ENCODE peak calls at places on chromosomes 11 and 22, in ten cellular contexts. One of them, this sample, is unnamed.

GRCh38 chr22:17315310-17315709 is 54.0 kb upstream of the CECR2 start:
- DNase-seq in psoas muscle: no peak
- DNase-seq in HL-60: no peak
- DNase-seq in nephron progenitor cell: no peak
- DNase-seq in HFFc6: no peak
- DNase-seq in cardiac fibroblast: no peak
- DNase-seq in ovary: no peak
- DNase-seq in RWPE2: no peak
- DNase-seq in tibial artery: no peak
- DNase-seq in fibroblast of lung: no peak
- DNase-seq in this sample: no peak

GRCh38 chr11:66886671-66887221 is 29.9 kb downstream of the LRFN4 start:
- DNase-seq in psoas muscle: peak
- DNase-seq in fibroblast of lung: no peak
- DNase-seq in HL-60: no peak
- DNase-seq in RWPE2: peak
- DNase-seq in HFFc6: no peak
- DNase-seq in tibial artery: no peak
- DNase-seq in nephron progenitor cell: no peak
- DNase-seq in ovary: peak
- DNase-seq in cardiac fibroblast: peak
- DNase-seq in this sample: no peak

GRCh38 chr11:120511804-120512726 is 517 bp downstream of the GRIK4 start:
- DNase-seq in cardiac fibroblast: no peak
- DNase-seq in HL-60: no peak
- DNase-seq in nephron progenitor cell: peak
- DNase-seq in tibial artery: no peak
- DNase-seq in fibroblast of lung: no peak
- DNase-seq in ovary: peak
- DNase-seq in HFFc6: no peak
- DNase-seq in RWPE2: no peak
- DNase-seq in psoas muscle: no peak
- DNase-seq in this sample: no peak

GRCh38 chr11:35986958-35987357 is 43.1 kb downstream of the LDLRAD3 start:
- DNase-seq in HFFc6: no peak
- DNase-seq in fibroblast of lung: no peak
- DNase-seq in tibial artery: no peak
- DNase-seq in ovary: no peak
- DNase-seq in psoas muscle: no peak
- DNase-seq in HL-60: no peak
- DNase-seq in cardiac fibroblast: peak
- DNase-seq in nephron progenitor cell: no peak
- DNase-seq in RWPE2: no peak
- DNase-seq in this sample: no peak

GRCh38 chr22:38782402-38783094 is 11.4 kb downstream of the DNAL4 start:
- DNase-seq in fibroblast of lung: no peak
- DNase-seq in HFFc6: no peak
- DNase-seq in RWPE2: no peak
- DNase-seq in nephron progenitor cell: peak
- DNase-seq in ovary: no peak
- DNase-seq in cardiac fibroblast: peak
- DNase-seq in HL-60: peak
- DNase-seq in tibial artery: no peak
- DNase-seq in psoas muscle: no peak
- DNase-seq in this sample: no peak

GRCh38 chr11:77547863-77548551 is 41.7 kb upstream of the AQP11 start:
- DNase-seq in ovary: no peak
- DNase-seq in RWPE2: no peak
- DNase-seq in tibial artery: peak
- DNase-seq in HFFc6: peak
- DNase-seq in fibroblast of lung: peak
- DNase-seq in HL-60: no peak
- DNase-seq in nephron progenitor cell: peak
- DNase-seq in psoas muscle: no peak
- DNase-seq in cardiac fibroblast: peak
- DNase-seq in this sample: no peak

GRCh38 chr11:15006139-15006759 is 34.1 kb upstream of the CALCA start:
- DNase-seq in fibroblast of lung: peak
- DNase-seq in HL-60: peak
- DNase-seq in HFFc6: peak
- DNase-seq in ovary: no peak
- DNase-seq in cardiac fibroblast: peak
- DNase-seq in nephron progenitor cell: no peak
- DNase-seq in tibial artery: no peak
- DNase-seq in psoas muscle: no peak
- DNase-seq in RWPE2: no peak
- DNase-seq in this sample: no peak

GRCh38 chr11:77454867-77455655 is 18.8 kb downstream of the PAK1 start:
- DNase-seq in nephron progenitor cell: no peak
- DNase-seq in ovary: no peak
- DNase-seq in RWPE2: no peak
- DNase-seq in cardiac fibroblast: no peak
- DNase-seq in tibial artery: no peak
- DNase-seq in psoas muscle: no peak
- DNase-seq in HFFc6: no peak
- DNase-seq in HL-60: no peak
- DNase-seq in fibroblast of lung: no peak
- DNase-seq in this sample: no peak

GRCh38 chr11:44766112-44766971 is 39.6 kb downstream of the TSPAN18 start:
- DNase-seq in fibroblast of lung: peak
- DNase-seq in psoas muscle: peak
- DNase-seq in RWPE2: no peak
- DNase-seq in cardiac fibroblast: peak
- DNase-seq in ovary: peak
- DNase-seq in HL-60: no peak
- DNase-seq in HFFc6: peak
- DNase-seq in tibial artery: peak
- DNase-seq in nephron progenitor cell: no peak
- DNase-seq in this sample: no peak

GRCh38 chr11:131987703-131988102 is 617.3 kb downstream of the NTM start:
- DNase-seq in HFFc6: no peak
- DNase-seq in fibroblast of lung: no peak
- DNase-seq in cardiac fibroblast: no peak
- DNase-seq in psoas muscle: no peak
- DNase-seq in RWPE2: no peak
- DNase-seq in tibial artery: no peak
- DNase-seq in nephron progenitor cell: no peak
- DNase-seq in HL-60: no peak
- DNase-seq in ovary: no peak
- DNase-seq in this sample: no peak

GRCh38 chr11:8041576-8041975 is 39.4 kb upstream of the TUB start:
- DNase-seq in fibroblast of lung: no peak
- DNase-seq in tibial artery: no peak
- DNase-seq in ovary: no peak
- DNase-seq in cardiac fibroblast: no peak
- DNase-seq in RWPE2: no peak
- DNase-seq in psoas muscle: no peak
- DNase-seq in HL-60: no peak
- DNase-seq in nephron progenitor cell: no peak
- DNase-seq in HFFc6: no peak
- DNase-seq in this sample: no peak

GRCh38 chr22:50208939-50209892 is 8.4 kb downstream of the SELENOO start:
- DNase-seq in fibroblast of lung: no peak
- DNase-seq in RWPE2: no peak
- DNase-seq in tibial artery: no peak
- DNase-seq in HL-60: no peak
- DNase-seq in nephron progenitor cell: no peak
- DNase-seq in ovary: peak
- DNase-seq in HFFc6: no peak
- DNase-seq in psoas muscle: no peak
- DNase-seq in cardiac fibroblast: no peak
- DNase-seq in this sample: no peak

GRCh38 chr11:11072067-11072466 is 214.2 kb upstream of the ZBED5 start:
- DNase-seq in HL-60: no peak
- DNase-seq in psoas muscle: no peak
- DNase-seq in nephron progenitor cell: no peak
- DNase-seq in tibial artery: no peak
- DNase-seq in RWPE2: no peak
- DNase-seq in ovary: no peak
- DNase-seq in cardiac fibroblast: no peak
- DNase-seq in fibroblast of lung: no peak
- DNase-seq in HFFc6: no peak
- DNase-seq in this sample: no peak

DNA sequence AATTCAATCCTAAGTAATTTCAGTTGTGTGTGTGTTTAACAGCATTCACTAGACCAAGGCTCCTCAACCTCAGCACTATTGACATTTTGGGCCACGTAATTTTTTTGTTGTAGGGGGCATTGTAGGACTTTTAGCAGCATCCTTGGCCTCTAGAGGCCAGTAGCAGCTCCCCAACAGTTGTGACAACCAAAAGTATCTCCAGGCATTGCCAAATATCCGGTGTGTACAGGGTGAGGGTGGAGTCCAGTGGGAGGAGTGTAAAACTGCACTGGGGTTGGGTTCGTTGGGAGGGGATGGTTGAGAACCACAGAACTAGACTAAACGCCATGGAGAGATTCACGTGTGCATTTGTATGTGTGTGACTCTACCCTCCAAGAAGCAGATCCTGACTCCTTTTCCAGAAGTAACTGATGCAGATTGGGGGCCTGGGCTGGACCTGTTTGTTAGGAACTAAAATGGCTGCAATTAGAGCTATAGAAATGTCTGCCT is 5.9 kb upstream of the PHF21A start:
- DNase-seq in HL-60: peak
- DNase-seq in ovary: no peak
- DNase-seq in tibial artery: peak
- DNase-seq in HFFc6: peak
- DNase-seq in RWPE2: no peak
- DNase-seq in psoas muscle: no peak
- DNase-seq in nephron progenitor cell: no peak
- DNase-seq in fibroblast of lung: peak
- DNase-seq in cardiac fibroblast: peak
- DNase-seq in this sample: peak
- TF ChIP-seq CTCF in HL-60: peak
- TF ChIP-seq CTCF in ovary: no peak
- TF ChIP-seq CTCF in tibial artery: no peak
- TF ChIP-seq CTCF in HFFc6: peak
- TF ChIP-seq CTCF in RWPE2: peak
- TF ChIP-seq CTCF in psoas muscle: no peak
- TF ChIP-seq CTCF in nephron progenitor cell: no peak
- TF ChIP-seq CTCF in fibroblast of lung: peak
- TF ChIP-seq CTCF in cardiac fibroblast: peak
- TF ChIP-seq CTCF in this sample: peak

GRCh38 chr11:1012291-1012690 is 24.2 kb downstream of the MUC6 start:
- DNase-seq in tibial artery: no peak
- DNase-seq in HL-60: no peak
- DNase-seq in fibroblast of lung: no peak
- DNase-seq in ovary: no peak
- DNase-seq in cardiac fibroblast: no peak
- DNase-seq in HFFc6: no peak
- DNase-seq in RWPE2: no peak
- DNase-seq in psoas muscle: no peak
- DNase-seq in nephron progenitor cell: no peak
- DNase-seq in this sample: no peak
- TF ChIP-seq CTCF in tibial artery: no peak
- TF ChIP-seq CTCF in HL-60: no peak
- TF ChIP-seq CTCF in fibroblast of lung: no peak
- TF ChIP-seq CTCF in ovary: no peak
- TF ChIP-seq CTCF in cardiac fibroblast: no peak
- TF ChIP-seq CTCF in HFFc6: no peak
- TF ChIP-seq CTCF in RWPE2: no peak
- TF ChIP-seq CTCF in psoas muscle: no peak
- TF ChIP-seq CTCF in nephron progenitor cell: no peak
- TF ChIP-seq CTCF in this sample: no peak

GRCh38 chr11:95140397-95141030 is 50.9 kb downstream of the ENDOD1 start:
- DNase-seq in HFFc6: no peak
- DNase-seq in nephron progenitor cell: no peak
- DNase-seq in cardiac fibroblast: peak
- DNase-seq in tibial artery: no peak
- DNase-seq in HL-60: no peak
- DNase-seq in psoas muscle: no peak
- DNase-seq in RWPE2: no peak
- DNase-seq in fibroblast of lung: no peak
- DNase-seq in ovary: no peak
- DNase-seq in this sample: no peak

GRCh38 chr11:95135880-95136279 is 46.2 kb downstream of the ENDOD1 start:
- DNase-seq in cardiac fibroblast: no peak
- DNase-seq in ovary: no peak
- DNase-seq in RWPE2: no peak
- DNase-seq in nephron progenitor cell: no peak
- DNase-seq in tibial artery: no peak
- DNase-seq in HL-60: no peak
- DNase-seq in fibroblast of lung: no peak
- DNase-seq in HFFc6: no peak
- DNase-seq in psoas muscle: no peak
- DNase-seq in this sample: no peak

GRCh38 chr11:95137299-95137698 is 47.7 kb downstream of the ENDOD1 start:
- DNase-seq in RWPE2: no peak
- DNase-seq in cardiac fibroblast: no peak
- DNase-seq in fibroblast of lung: no peak
- DNase-seq in ovary: no peak
- DNase-seq in HFFc6: no peak
- DNase-seq in HL-60: no peak
- DNase-seq in nephron progenitor cell: no peak
- DNase-seq in psoas muscle: no peak
- DNase-seq in tibial artery: no peak
- DNase-seq in this sample: no peak

GRCh38 chr11:95135155-95135554 is 45.5 kb downstream of the ENDOD1 start:
- DNase-seq in cardiac fibroblast: no peak
- DNase-seq in HFFc6: no peak
- DNase-seq in tibial artery: no peak
- DNase-seq in nephron progenitor cell: no peak
- DNase-seq in HL-60: no peak
- DNase-seq in ovary: peak
- DNase-seq in fibroblast of lung: no peak
- DNase-seq in psoas muscle: no peak
- DNase-seq in RWPE2: no peak
- DNase-seq in this sample: no peak

GRCh38 chr11:95138448-95138847 is 48.8 kb downstream of the ENDOD1 start:
- DNase-seq in psoas muscle: no peak
- DNase-seq in RWPE2: no peak
- DNase-seq in HFFc6: peak
- DNase-seq in fibroblast of lung: peak
- DNase-seq in cardiac fibroblast: peak
- DNase-seq in ovary: no peak
- DNase-seq in nephron progenitor cell: no peak
- DNase-seq in tibial artery: no peak
- DNase-seq in HL-60: no peak
- DNase-seq in this sample: no peak
- TF ChIP-seq CTCF in psoas muscle: peak
- TF ChIP-seq CTCF in RWPE2: no peak
- TF ChIP-seq CTCF in HFFc6: peak
- TF ChIP-seq CTCF in fibroblast of lung: peak
- TF ChIP-seq CTCF in cardiac fibroblast: peak
- TF ChIP-seq CTCF in ovary: no peak
- TF ChIP-seq CTCF in nephron progenitor cell: no peak
- TF ChIP-seq CTCF in tibial artery: peak
- TF ChIP-seq CTCF in HL-60: no peak
- TF ChIP-seq CTCF in this sample: no peak

DNA sequence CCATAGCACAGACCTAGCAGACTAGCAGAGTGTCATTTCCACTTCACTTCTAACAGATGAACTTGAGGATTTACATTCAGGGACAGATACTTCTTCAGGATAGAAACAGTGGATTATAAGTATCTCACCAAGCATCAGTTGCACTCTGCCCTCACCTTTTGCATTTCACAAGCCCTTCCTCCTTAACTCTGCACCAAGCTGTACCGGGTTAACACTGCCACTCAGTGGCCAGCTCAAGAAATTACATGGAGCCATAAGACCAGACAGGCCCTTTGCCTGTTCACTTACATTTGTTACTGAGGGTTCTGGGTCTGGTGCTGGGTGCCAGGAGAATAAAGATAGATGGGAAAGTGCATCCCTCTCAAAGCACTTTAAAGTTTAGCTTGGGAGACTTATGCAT is 309.8 kb downstream of the SHANK2 start:
- DNase-seq in nephron progenitor cell: peak
- DNase-seq in ovary: no peak
- DNase-seq in cardiac fibroblast: peak
- DNase-seq in HFFc6: no peak
- DNase-seq in HL-60: peak
- DNase-seq in psoas muscle: no peak
- DNase-seq in fibroblast of lung: peak
- DNase-seq in tibial artery: no peak
- DNase-seq in RWPE2: no peak
- DNase-seq in this sample: no peak
- TF ChIP-seq CTCF in nephron progenitor cell: no peak
- TF ChIP-seq CTCF in ovary: no peak
- TF ChIP-seq CTCF in cardiac fibroblast: peak
- TF ChIP-seq CTCF in HFFc6: peak
- TF ChIP-seq CTCF in HL-60: peak
- TF ChIP-seq CTCF in psoas muscle: no peak
- TF ChIP-seq CTCF in fibroblast of lung: peak
- TF ChIP-seq CTCF in tibial artery: no peak
- TF ChIP-seq CTCF in RWPE2: no peak
- TF ChIP-seq CTCF in this sample: peak

This sample was measured in CD14-positive monocyte.